ENCODE peak calls at places on chromosomes 16 and 17, in seven cellular contexts. G, I, W, A, B, Q and O are unnamed samples.

GRCh38 chr17:81607431-81607830 is 29.5 kb downstream of the NPLOC4 start:
- DNase-seq in I (no peak), G (no peak), B (no peak), A (no peak), Q (no peak), W (no peak), O (no peak)

GRCh38 chr16:17328971-17329370 is 141.8 kb downstream of the XYLT1 start:
- DNase-seq in Q (no peak), A (no peak), G (no peak), I (peak; percentile 63), B (no peak), W (no peak), O (no peak)

GRCh38 chr17:12648498-12648897 is 17.2 kb upstream of the MYOCD start:
- DNase-seq in A (no peak), Q (no peak), G (no peak), B (no peak), W (peak; percentile 52), I (no peak), O (no peak)

GRCh38 chr17:68704897-68705296 is 103.7 kb upstream of the FAM20A start:
- DNase-seq in I (no peak), G (no peak), W (no peak), B (no peak), A (no peak), Q (no peak), O (no peak)

GRCh38 chr16:4410335-4411075 is 5.9 kb downstream of the CORO7 start:
- DNase-seq in I (peak; percentile 76), W (no peak), A (no peak), G (no peak), Q (no peak), B (no peak), O (no peak)

GRCh38 chr17:3385869-3386816 is at the start of gene OR3A2:
- DNase-seq in I (no peak), Q (no peak), W (no peak), G (no peak), A (no peak), B (no peak), O (no peak)

GRCh38 chr16:88815901-88816589 is 4.3 kb upstream of the APRT start:
- DNase-seq in B (no peak), G (no peak), A (peak; percentile 35), W (peak; percentile 46), I (peak; percentile 86), Q (no peak), O (peak; percentile 75)

GRCh38 chr16:11128211-11129123 is 127.5 kb downstream of the SOCS1 start:
- DNase-seq in Q (no peak), A (no peak), W (no peak), G (no peak), B (no peak), I (peak; percentile 36), O (peak; percentile 77)

GRCh38 chr16:50816901-50817555 is 75.1 kb downstream of the CYLD start:
- DNase-seq in G (no peak), B (no peak), A (no peak), I (no peak), W (no peak), Q (no peak), O (no peak)

GRCh38 chr17:44960654-44961053 is 7.4 kb downstream of the C1QL1 start:
- DNase-seq in G (no peak), I (no peak), B (no peak), W (peak; percentile 32), A (no peak), Q (no peak), O (no peak)

GRCh38 chr17:48335858-48336500 is 94.0 kb downstream of the SKAP1 start:
- DNase-seq in W (peak; percentile 68), A (peak; percentile 42), Q (peak; percentile 37), G (no peak), B (peak; percentile 78), I (peak; percentile 34), O (peak; percentile 45)

GRCh38 chr16:78485899-78486221 is 386.4 kb downstream of the WWOX start:
- DNase-seq in B (no peak), I (no peak), A (peak; percentile 37), W (no peak), G (no peak), Q (no peak), O (no peak)

GRCh38 chr17:83056583-83057396 is 22.6 kb upstream of the METRNL start:
- DNase-seq in Q (no peak), G (no peak), B (no peak), W (no peak), A (no peak), I (peak; percentile 23), O (no peak)

GRCh38 chr17:56867948-56868376 is 34.0 kb downstream of the DGKE start:
- DNase-seq in I (no peak), G (no peak), B (no peak), Q (no peak), W (no peak), A (no peak), O (no peak)

GRCh38 chr17:48068491-48068961 is 20.4 kb downstream of the NFE2L1 start:
- DNase-seq in A (peak; percentile 41), W (peak; percentile 65), Q (no peak), B (no peak), I (no peak), G (no peak), O (peak; percentile 21)

GRCh38 chr17:30337393-30337999 is 3.6 kb upstream of the TMIGD1 start:
- DNase-seq in A (peak; percentile 90), B (no peak), G (no peak), W (no peak), Q (no peak), I (peak; percentile 9), O (no peak)

GRCh38 chr17:30344283-30345088 is 10.6 kb upstream of the TMIGD1 start:
- DNase-seq in G (no peak), A (peak; percentile 96), W (peak; percentile 85), B (no peak), I (peak; percentile 25), Q (no peak), O (peak; percentile 96)

GRCh38 chr17:30341703-30342102 is 7.8 kb upstream of the TMIGD1 start:
- DNase-seq in A (no peak), B (no peak), Q (no peak), W (no peak), I (no peak), G (no peak), O (no peak)

GRCh38 chr17:30343741-30344140 is 9.9 kb upstream of the TMIGD1 start:
- DNase-seq in G (no peak), I (no peak), Q (no peak), W (no peak), A (no peak), B (no peak), O (no peak)

GRCh38 chr17:30340957-30341356 is 7.1 kb upstream of the TMIGD1 start:
- DNase-seq in I (no peak), Q (no peak), G (no peak), W (no peak), A (no peak), B (no peak), O (no peak)
- TF ChIP-seq MAX in I (no peak), Q (no peak), G (no peak), W (no peak), A (no peak), B (no peak), O (no peak)

GRCh38 chr16:23807028-23807427 is 28.8 kb upstream of the PRKCB start:
- DNase-seq in Q (no peak), A (no peak), B (no peak), G (no peak), I (no peak), W (no peak), O (peak; percentile 56)

GRCh38 chr16:23801387-23801786 is 34.4 kb upstream of the PRKCB start:
- DNase-seq in Q (no peak), B (peak; percentile 63), I (peak; percentile 63), W (peak; percentile 73), A (peak; percentile 57), G (peak; percentile 39), O (peak; percentile 77)

DNA sequence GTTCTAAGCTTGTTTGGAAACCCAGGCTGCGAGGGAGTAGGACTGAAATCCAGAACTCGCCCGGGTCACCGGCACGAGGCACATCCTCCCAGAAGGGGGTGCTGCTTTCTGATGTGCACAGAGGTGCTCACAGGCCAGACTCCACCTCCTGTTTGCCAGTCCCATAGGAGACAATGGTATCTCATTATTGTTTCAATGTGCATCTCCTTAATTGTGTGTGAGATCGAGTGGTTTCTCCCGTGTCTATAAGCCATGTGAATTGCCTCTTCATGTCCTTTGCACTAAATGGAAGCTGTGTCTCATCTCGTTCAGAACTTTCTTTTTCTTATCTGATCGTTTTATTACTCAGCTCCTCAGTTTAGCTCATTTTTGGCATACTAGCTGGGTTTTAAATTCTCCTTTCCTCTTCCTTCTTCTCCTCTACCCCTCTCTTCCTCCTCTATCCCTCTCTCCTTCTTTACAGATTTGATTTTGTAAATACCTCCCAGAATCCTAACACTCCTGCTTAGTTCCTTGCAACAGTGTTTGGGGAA is 32.1 kb upstream of the PRKCB start:
- DNase-seq in Q (no peak), G (peak; percentile 31), B (peak; percentile 57), A (peak; percentile 43), W (peak; percentile 60), I (peak; percentile 66), O (peak; percentile 84)
- TF ChIP-seq CTCF in Q (peak; percentile 88), G (peak; percentile 86), B (peak; percentile 77), A (peak; percentile 76), W (peak; percentile 52), I (peak; percentile 55), O (peak; percentile 83)

GRCh38 chr16:25109643-25110042 is 1.9 kb upstream of the LCMT1 start:
- DNase-seq in Q (no peak), A (peak; percentile 74), B (peak; percentile 87), I (no peak), W (peak; percentile 91), G (no peak), O (no peak)

GRCh38 chr16:25107466-25107792 is 4.1 kb upstream of the LCMT1 start:
- DNase-seq in G (no peak), Q (no peak), A (no peak), B (no peak), W (no peak), I (peak; percentile 28), O (no peak)

GRCh38 chr16:25110392-25110947 is 1.1 kb upstream of the LCMT1 start:
- DNase-seq in I (no peak), B (no peak), G (no peak), W (peak; percentile 40), A (no peak), Q (no peak), O (peak; percentile 33)

GRCh38 chr16:25106567-25107465 is 4.7 kb upstream of the LCMT1 start:
- DNase-seq in I (peak; percentile 96), G (peak; percentile 73), A (peak; percentile 90), Q (no peak), B (peak; percentile 79), W (peak; percentile 90), O (peak; percentile 84)

GRCh38 chr16:25108054-25108453 is 3.5 kb upstream of the LCMT1 start:
- DNase-seq in A (peak; percentile 59), W (peak; percentile 52), B (no peak), I (peak; percentile 33), Q (no peak), G (no peak), O (peak; percentile 55)
- H3K4me3 ChIP-seq in A (no peak overlapping the region), W (no peak overlapping the region), B (no peak overlapping the region), I (no peak overlapping the region), Q (no peak overlapping the region), G (no peak overlapping the region), O (no peak overlapping the region)

GRCh38 chr17:78818152-78818846 is 22.3 kb downstream of the USP36 start:
- DNase-seq in W (no peak), A (no peak), G (no peak), Q (no peak), I (no peak), B (no peak), O (no peak)
- TF ChIP-seq MAX in W (no peak), A (no peak), G (no peak), Q (no peak), I (no peak), B (no peak), O (no peak)